ENCODE peak calls at places on chromosomes 7 and 10, in seven cellular contexts. V is H1; X is brain microvascular endothelial cell; C is H9; R is cardiac muscle cell; M is upper lobe of right lung; B is CD4-positive, alpha-beta T cell. H is an unnamed sample.

GRCh38 chr10:71638087-71638576 is 81.4 kb downstream of the C10orf105 start:
- DNase-seq in V (no peak), X (no peak), C (peak), R (no peak), M (peak), B (no peak), H (no peak)

GRCh38 chr7:50792342-50793114 is 9.8 kb upstream of the GRB10 start:
- DNase-seq in V (no peak), X (peak), C (no peak), R (peak), M (peak), B (no peak), H (peak)

GRCh38 chr7:44959956-44960640 is 18.7 kb downstream of the MYO1G start:
- DNase-seq in V (no peak), X (no peak), C (peak), R (no peak), M (peak), B (no peak), H (no peak)

GRCh38 chr7:135745702-135746312 is 2.8 kb downstream of the FAM180A start:
- DNase-seq in V (no peak), X (peak), C (no peak), R (peak), M (no peak), B (no peak), H (no peak)

GRCh38 chr7:93578762-93579161 is 4.2 kb upstream of the CALCR start:
- DNase-seq in V (no peak), X (no peak), C (no peak), R (no peak), M (no peak), B (no peak), H (no peak)

GRCh38 chr7:106430103-106430502 is 145.3 kb upstream of the NAMPT start:
- DNase-seq in V (no peak), X (no peak), C (no peak), R (no peak), M (no peak), B (no peak), H (no peak)

GRCh38 chr7:132526111-132526741 is 50.0 kb downstream of the PLXNA4 start:
- DNase-seq in V (no peak), X (no peak), C (no peak), R (no peak), M (no peak), B (no peak), H (no peak)

GRCh38 chr7:116113310-116113709 is 82.7 kb upstream of the TFEC start:
- DNase-seq in V (no peak), X (no peak), C (no peak), R (no peak), M (no peak), B (no peak), H (no peak)

GRCh38 chr7:26200113-26200443 is 468 bp downstream of the HNRNPA2B1 start:
- DNase-seq in V (no peak), X (no peak), C (peak), R (peak), M (peak), B (peak), H (peak)

GRCh38 chr10:127986543-127987466 is 79.9 kb downstream of the PTPRE start:
- DNase-seq in V (no peak), X (no peak), C (no peak), R (no peak), M (no peak), B (no peak), H (no peak)
- TF ChIP-seq CTCF in V (no peak), X (no peak), C (no peak), R (no peak), M (no peak), B (no peak), H (no peak)

GRCh38 chr10:112721080-112721698 is 228.9 kb upstream of the TCF7L2 start:
- DNase-seq in V (no peak), X (peak), C (no peak), R (peak), M (no peak), B (no peak), H (no peak)
- TF ChIP-seq CTCF in V (peak), X (peak), C (peak), R (peak), M (peak), B (peak), H (peak)

DNA sequence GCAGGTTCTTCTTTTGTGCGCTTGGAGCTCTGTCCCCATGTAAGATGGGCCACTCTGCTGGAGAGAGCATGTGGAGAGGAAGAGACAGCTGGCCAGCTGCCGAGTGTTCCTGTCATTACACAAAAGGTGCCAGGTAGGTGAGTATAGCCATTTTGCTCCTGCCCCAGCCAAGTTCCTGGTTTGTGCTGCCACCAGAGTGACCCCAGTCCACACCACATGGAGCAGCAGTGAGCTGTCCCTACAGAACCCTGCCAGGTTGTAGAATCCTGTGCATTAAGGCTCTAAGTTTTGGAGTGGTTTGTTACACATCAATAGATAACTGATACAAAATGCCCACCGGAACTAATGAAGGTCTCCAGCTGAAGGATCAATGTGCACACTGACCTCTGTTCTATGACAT is 84.6 kb upstream of the GHITM start:
- DNase-seq in V (no peak), X (no peak), C (peak), R (no peak), M (no peak), B (no peak), H (no peak)
- TF ChIP-seq CTCF in V (peak), X (no peak), C (peak), R (no peak), M (no peak), B (no peak), H (no peak)

DNA sequence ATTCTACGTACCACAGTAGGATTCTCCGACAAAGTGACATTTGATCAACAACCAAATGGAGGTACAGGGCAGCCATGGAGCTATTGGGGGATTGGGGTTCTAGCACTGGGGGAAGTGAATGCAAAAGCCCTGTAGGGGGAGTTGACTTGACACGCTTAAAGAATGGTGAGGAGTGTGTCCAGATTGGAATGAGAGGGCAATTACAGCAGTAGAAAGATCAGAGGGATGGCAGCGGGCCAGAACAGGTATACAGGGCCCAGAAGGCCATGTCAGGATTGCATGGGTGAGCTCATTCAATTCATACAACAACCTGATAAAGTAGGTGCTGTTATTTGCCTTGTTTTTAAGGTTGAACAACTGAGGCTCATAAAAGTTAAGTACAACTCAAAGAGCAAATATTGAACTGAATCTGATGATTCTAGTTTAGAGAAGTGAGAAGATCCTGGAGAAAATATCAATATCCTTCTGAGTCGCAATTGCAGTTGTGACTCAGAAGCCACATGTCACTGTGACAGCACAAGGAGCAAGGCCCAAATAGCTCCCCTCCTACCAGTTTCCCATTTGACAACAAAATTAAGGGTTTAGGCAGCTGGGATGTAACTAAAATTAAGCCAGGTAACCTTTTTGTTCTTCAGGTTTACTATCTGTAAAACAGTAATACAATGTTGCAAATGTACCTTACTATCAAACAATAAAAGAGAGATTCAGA is 28.0 kb upstream of the CTTNBP2 start:
- DNase-seq in V (no peak), X (no peak), C (no peak), R (no peak), M (no peak), B (no peak), H (no peak)
- TF ChIP-seq CTCF in V (no peak), X (no peak), C (no peak), R (no peak), M (no peak), B (no peak), H (no peak)

GRCh38 chr7:65287023-65287422 is 86.6 kb upstream of the ZNF92 start:
- DNase-seq in V (no peak), X (no peak), C (no peak), R (peak), M (no peak), B (no peak), H (no peak)

DNA sequence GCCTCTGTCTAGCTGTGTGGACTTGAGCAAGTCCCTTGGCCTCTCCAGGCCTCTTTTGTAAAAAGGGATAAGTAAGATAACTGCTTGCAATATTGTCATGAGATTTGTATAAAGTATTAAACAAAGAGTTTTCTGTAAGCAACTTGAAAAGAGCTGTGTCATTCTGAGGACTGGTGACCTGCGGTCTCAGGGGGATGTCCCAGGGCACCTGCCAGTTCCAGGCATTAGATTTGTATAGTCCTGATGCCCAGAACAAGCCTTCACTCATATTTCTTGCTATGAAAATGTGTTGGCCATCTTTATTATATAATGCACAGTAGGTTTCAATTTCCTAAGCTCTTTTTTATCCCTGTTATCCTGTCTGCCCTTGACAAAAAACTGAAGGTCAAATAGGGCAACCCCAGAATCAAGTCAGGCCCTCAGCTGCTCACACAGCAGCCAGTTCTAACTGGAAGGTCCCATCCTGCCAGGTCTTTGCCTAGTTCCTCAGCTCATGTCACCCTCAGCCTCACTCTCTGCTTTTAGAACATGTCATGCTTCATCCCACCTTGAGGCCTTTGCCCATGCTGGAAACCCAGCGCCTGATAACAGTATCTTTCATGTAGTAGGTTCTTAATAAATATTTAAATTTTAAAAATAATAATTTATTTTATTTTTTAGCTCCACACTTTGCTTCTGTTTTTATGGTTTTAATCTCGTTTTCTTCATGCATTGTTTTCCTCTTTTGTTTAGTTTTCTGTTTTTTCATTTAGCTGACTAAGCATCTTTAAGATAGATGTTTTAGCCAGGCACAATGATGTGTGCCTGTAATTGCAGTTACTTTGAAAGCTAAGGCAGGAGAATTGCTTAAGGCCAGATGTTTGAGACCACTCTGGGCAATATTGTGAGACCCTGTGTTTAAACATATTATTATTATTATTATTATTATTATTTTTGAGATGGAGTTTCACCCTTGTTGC is 87.5 kb upstream of the ZNF92 start:
- DNase-seq in V (no peak), X (no peak), C (no peak), R (no peak), M (no peak), B (no peak), H (no peak)
- TF ChIP-seq CTCF in V (no peak), X (no peak), C (no peak), R (no peak), M (no peak), B (no peak), H (no peak)

DNA sequence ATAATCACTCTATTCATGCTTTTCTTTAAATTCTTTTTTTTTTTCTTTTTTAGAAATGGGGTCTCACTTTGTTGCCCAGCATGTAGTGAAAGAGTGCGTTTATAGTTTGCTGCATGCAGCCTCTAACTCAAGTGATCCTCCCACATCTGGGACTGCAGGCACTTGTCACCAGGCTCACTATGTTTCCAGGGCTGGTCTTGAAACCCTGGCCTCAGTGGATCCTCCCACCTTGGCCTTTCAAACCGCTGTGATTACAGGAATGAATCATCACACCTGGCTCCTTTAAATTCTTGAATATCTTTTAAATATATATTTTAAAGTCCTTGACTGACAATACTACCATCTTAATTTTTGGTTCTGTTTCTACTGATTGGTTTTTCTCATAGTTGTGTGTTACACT is 591.6 kb upstream of the KCND2 start:
- DNase-seq in V (no peak), X (no peak), C (no peak), R (no peak), M (no peak), B (no peak), H (no peak)
- TF ChIP-seq CTCF in V (no peak), X (no peak), C (no peak), R (no peak), M (no peak), B (no peak), H (no peak)

GRCh38 chr10:75406158-75407065 is 4.8 kb upstream of the ZNF503 start:
- DNase-seq in V (no peak), X (no peak), C (peak), R (no peak), M (peak), B (no peak), H (no peak)

GRCh38 chr10:75405201-75406143 is 3.9 kb upstream of the ZNF503 start:
- DNase-seq in V (no peak), X (no peak), C (peak), R (no peak), M (peak), B (no peak), H (peak)

GRCh38 chr10:75408512-75408881 is 6.9 kb upstream of the ZNF503 start:
- DNase-seq in V (no peak), X (no peak), C (no peak), R (no peak), M (peak), B (no peak), H (no peak)

GRCh38 chr10:75407716-75408511 is 6.3 kb upstream of the ZNF503 start:
- DNase-seq in V (no peak), X (no peak), C (peak), R (peak), M (peak), B (no peak), H (peak)

DNA sequence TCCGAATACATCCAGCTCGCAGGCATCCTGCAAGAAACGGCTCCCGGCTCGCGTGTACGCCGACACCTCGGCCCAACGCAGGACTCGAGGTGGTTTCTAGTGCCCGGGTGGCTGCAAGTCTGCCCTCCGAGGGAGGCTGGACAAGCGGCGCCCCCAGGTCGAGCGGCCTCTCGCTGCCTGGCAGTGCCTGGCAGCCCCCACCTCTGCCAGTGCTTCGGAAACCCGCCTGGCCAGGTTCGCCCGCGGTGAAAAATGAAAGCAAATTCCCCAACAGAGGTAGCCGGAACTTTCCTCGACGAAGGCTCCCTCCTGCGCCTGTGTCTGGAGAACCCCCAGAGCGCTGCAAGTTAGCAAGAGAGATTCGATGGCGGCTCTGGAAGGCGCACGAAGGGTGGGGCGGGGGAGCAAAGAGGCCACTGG is 5.7 kb upstream of the ZNF503 start:
- DNase-seq in V (no peak), X (no peak), C (peak), R (no peak), M (peak), B (no peak), H (peak)
- TF ChIP-seq CTCF in V (no peak), X (no peak), C (no peak), R (no peak), M (no peak), B (no peak), H (no peak)